ENCODE peak calls at places on chromosome X, in four cellular contexts. One of them, this sample, is unnamed.

GRCh38 chrX:68683580-68683979 is 36.1 kb downstream of the STARD8 start:
- DNase-seq in T-helper 2 cell: no peak
- DNase-seq in astrocyte: no peak
- DNase-seq in COR-L47: no peak
- DNase-seq in this sample: no peak

GRCh38 chrX:132568291-132568690 is 79.5 kb upstream of the MBNL3 start:
- DNase-seq in T-helper 2 cell: no peak
- DNase-seq in astrocyte: no peak
- DNase-seq in COR-L47: no peak
- DNase-seq in this sample: no peak

GRCh38 chrX:136711147-136711546 is 63.2 kb downstream of the CD40LG start:
- DNase-seq in COR-L47: peak
- DNase-seq in T-helper 2 cell: no peak
- DNase-seq in astrocyte: no peak
- DNase-seq in this sample: peak

GRCh38 chrX:5898463-5898862 is 330.2 kb downstream of the NLGN4X start:
- DNase-seq in COR-L47: no peak
- DNase-seq in T-helper 2 cell: no peak
- DNase-seq in astrocyte: peak
- DNase-seq in this sample: no peak

GRCh38 chrX:70481424-70481823 is 36.8 kb downstream of the DLG3 start:
- DNase-seq in astrocyte: no peak
- DNase-seq in COR-L47: no peak
- DNase-seq in T-helper 2 cell: no peak
- DNase-seq in this sample: peak

GRCh38 chrX:40248822-40249221 is 151.1 kb upstream of the BCOR start:
- DNase-seq in COR-L47: no peak
- DNase-seq in astrocyte: no peak
- DNase-seq in T-helper 2 cell: no peak
- DNase-seq in this sample: no peak

GRCh38 chrX:107154787-107155620 is 36.4 kb upstream of the RBM41 start:
- DNase-seq in T-helper 2 cell: no peak
- DNase-seq in COR-L47: no peak
- DNase-seq in astrocyte: peak
- DNase-seq in this sample: peak

GRCh38 chrX:122218666-122219065 is 965.4 kb upstream of the GRIA3 start:
- DNase-seq in COR-L47: no peak
- DNase-seq in astrocyte: no peak
- DNase-seq in T-helper 2 cell: no peak
- DNase-seq in this sample: no peak

GRCh38 chrX:78527818-78528217 is 131.3 kb downstream of the RTL3 start:
- DNase-seq in COR-L47: no peak
- DNase-seq in T-helper 2 cell: no peak
- DNase-seq in astrocyte: no peak
- DNase-seq in this sample: peak

GRCh38 chrX:43644124-43644701 is 11.9 kb upstream of the MAOA start:
- DNase-seq in astrocyte: peak
- DNase-seq in T-helper 2 cell: no peak
- DNase-seq in COR-L47: no peak
- DNase-seq in this sample: peak

GRCh38 chrX:56600987-56601386 is 37.6 kb downstream of the UBQLN2 start:
- DNase-seq in T-helper 2 cell: no peak
- DNase-seq in astrocyte: no peak
- DNase-seq in COR-L47: no peak
- DNase-seq in this sample: no peak

GRCh38 chrX:19174401-19175025 is 52.2 kb upstream of the ADGRG2 start:
- DNase-seq in COR-L47: no peak
- DNase-seq in T-helper 2 cell: no peak
- DNase-seq in astrocyte: peak
- DNase-seq in this sample: no peak

GRCh38 chrX:11143931-11144678 is 33.0 kb downstream of the HCCS start:
- DNase-seq in COR-L47: peak
- DNase-seq in T-helper 2 cell: no peak
- DNase-seq in astrocyte: peak
- DNase-seq in this sample: peak

GRCh38 chrX:49960061-49960460 is 37.7 kb downstream of the CLCN5 start:
- DNase-seq in COR-L47: no peak
- DNase-seq in T-helper 2 cell: no peak
- DNase-seq in astrocyte: peak
- DNase-seq in this sample: peak

GRCh38 chrX:116873678-116874077 is 410.9 kb upstream of the CT83 start:
- DNase-seq in T-helper 2 cell: no peak
- DNase-seq in astrocyte: peak
- DNase-seq in COR-L47: no peak
- DNase-seq in this sample: no peak

GRCh38 chrX:12210196-12210815 is 72.0 kb downstream of the FRMPD4 start:
- DNase-seq in COR-L47: no peak
- DNase-seq in T-helper 2 cell: no peak
- DNase-seq in astrocyte: peak
- DNase-seq in this sample: peak

GRCh38 chrX:43592597-43592996 is 63.5 kb upstream of the MAOA start:
- DNase-seq in astrocyte: no peak
- DNase-seq in COR-L47: no peak
- DNase-seq in T-helper 2 cell: no peak
- DNase-seq in this sample: no peak

GRCh38 chrX:555589-556220 is 74.9 kb upstream of the SHOX start:
- DNase-seq in COR-L47: no peak
- DNase-seq in T-helper 2 cell: no peak
- DNase-seq in astrocyte: no peak
- DNase-seq in this sample: no peak

GRCh38 chrX:53440631-53441517 is 6.7 kb upstream of the HSD17B10 start:
- DNase-seq in COR-L47: peak
- DNase-seq in astrocyte: peak
- DNase-seq in T-helper 2 cell: no peak
- DNase-seq in this sample: peak

GRCh38 chrX:104564921-104565703 is 887 bp upstream of the IL1RAPL2 start:
- DNase-seq in COR-L47: no peak
- DNase-seq in astrocyte: no peak
- DNase-seq in T-helper 2 cell: no peak
- DNase-seq in this sample: no peak

GRCh38 chrX:155880586-155881157 is 473 bp upstream of the VAMP7 start:
- DNase-seq in COR-L47: no peak
- DNase-seq in astrocyte: no peak
- DNase-seq in T-helper 2 cell: no peak
- DNase-seq in this sample: peak

GRCh38 chrX:153857348-153857903 is 27.1 kb upstream of the PDZD4 start:
- DNase-seq in T-helper 2 cell: no peak
- DNase-seq in COR-L47: no peak
- DNase-seq in astrocyte: no peak
- DNase-seq in this sample: no peak

GRCh38 chrX:153387345-153387744 is 13.8 kb downstream of the PNMA6E start:
- DNase-seq in COR-L47: no peak
- DNase-seq in T-helper 2 cell: no peak
- DNase-seq in astrocyte: no peak
- DNase-seq in this sample: no peak

GRCh38 chrX:44344194-44344593 is 722 bp upstream of the EFHC2 start:
- DNase-seq in COR-L47: no peak
- DNase-seq in T-helper 2 cell: peak
- DNase-seq in astrocyte: no peak
- DNase-seq in this sample: no peak

GRCh38 chrX:123749643-123750042 is 16.8 kb upstream of the THOC2 start:
- DNase-seq in T-helper 2 cell: no peak
- DNase-seq in COR-L47: no peak
- DNase-seq in astrocyte: no peak
- DNase-seq in this sample: peak

GRCh38 chrX:103556941-103557340 is 28.4 kb upstream of the TCEAL4 start:
- DNase-seq in astrocyte: no peak
- DNase-seq in COR-L47: no peak
- DNase-seq in T-helper 2 cell: no peak
- DNase-seq in this sample: no peak

GRCh38 chrX:118216086-118216485 is 99.5 kb upstream of the KLHL13 start:
- DNase-seq in COR-L47: no peak
- DNase-seq in T-helper 2 cell: no peak
- DNase-seq in astrocyte: peak
- DNase-seq in this sample: no peak

GRCh38 chrX:147848009-147848408 is 63.7 kb upstream of the FMR1 start:
- DNase-seq in T-helper 2 cell: no peak
- DNase-seq in astrocyte: no peak
- DNase-seq in COR-L47: no peak
- DNase-seq in this sample: peak